ENCODE peak calls at places on chromosomes 11 and 22, in six cellular contexts. W is body of pancreas, Z is esophagus squamous epithelium, G is kidney, L is esophagus muscularis mucosa, E is osteoblast. X is an unnamed sample.
A peak's percentile ranks its signal among the peaks of the same experiment; 100 is the strongest.

GRCh38 chr11:27331984-27332383 is 31.0 kb downstream of the CCDC34 start:
- DNase-seq in W (no peak), Z (no peak), G (no peak), L (no peak), E (peak; percentile 22), X (no peak)

GRCh38 chr22:48832592-48832991 is 995.1 kb downstream of the BRD1 start:
- DNase-seq in W (no peak), Z (no peak), G (no peak), L (no peak), E (no peak), X (no peak)

GRCh38 chr11:63554901-63555218 is 8.3 kb downstream of the PLAAT2 start:
- DNase-seq in W (no peak), Z (no peak), G (no peak), L (no peak), E (no peak), X (no peak)

GRCh38 chr22:26079009-26079408 is 90.3 kb upstream of the SEZ6L start:
- DNase-seq in W (no peak), Z (no peak), G (no peak), L (no peak), E (no peak), X (no peak)

GRCh38 chr22:36816635-36817428 is at the start of gene PVALB:
- DNase-seq in W (peak; percentile 6), Z (no peak), G (no peak), L (no peak), E (peak; percentile 88), X (peak; percentile 32)

GRCh38 chr22:43013355-43014061 is 1.4 kb downstream of the PACSIN2 start:
- DNase-seq in W (peak; percentile 47), Z (no peak), G (no peak), L (no peak), E (no peak), X (no peak)

GRCh38 chr22:36644333-36644757 is 59.2 kb downstream of the CACNG2 start:
- DNase-seq in W (peak; percentile 78), Z (no peak), G (no peak), L (no peak), E (peak; percentile 80), X (no peak)

GRCh38 chr11:116882386-116882785 is 45.0 kb upstream of the APOA1 start:
- DNase-seq in W (no peak), Z (no peak), G (no peak), L (no peak), E (no peak), X (no peak)

GRCh38 chr11:121936781-121937447 is 179.1 kb downstream of the BLID start:
- DNase-seq in W (no peak), Z (no peak), G (no peak), L (peak; percentile 79), E (peak; percentile 81), X (no peak)

GRCh38 chr11:11349870-11350325 is 3.2 kb downstream of the CSNK2A3 start:
- DNase-seq in W (peak; percentile 30), Z (no peak), G (no peak), L (no peak), E (peak; percentile 81), X (no peak)

GRCh38 chr11:129546266-129546665 is 170.6 kb downstream of the BARX2 start:
- DNase-seq in W (no peak), Z (no peak), G (no peak), L (no peak), E (no peak), X (no peak)

GRCh38 chr11:108592591-108593213 is 866 bp downstream of the EXPH5 start:
- DNase-seq in W (peak; percentile 18), Z (no peak), G (peak; percentile 82), L (no peak), E (no peak), X (no peak)

GRCh38 chr11:2251138-2251537 is 19.2 kb downstream of the ASCL2 start:
- DNase-seq in W (no peak), Z (no peak), G (no peak), L (peak; percentile 55), E (no peak), X (no peak)

GRCh38 chr22:36326178-36327161 is 61.3 kb downstream of the MYH9 start:
- DNase-seq in W (no peak), Z (no peak), G (peak; percentile 73), L (no peak), E (peak; percentile 50), X (no peak)

GRCh38 chr11:975824-976223 is 50.2 kb downstream of the AP2A2 start:
- DNase-seq in W (no peak), Z (no peak), G (peak; percentile 57), L (no peak), E (peak; percentile 92), X (no peak)

GRCh38 chr22:47148956-47149748 is 386.7 kb downstream of the TBC1D22A start:
- DNase-seq in W (no peak), Z (no peak), G (no peak), L (no peak), E (peak; percentile 65), X (peak; percentile 41)

GRCh38 chr11:111555255-111555654 is 14.7 kb downstream of the LAYN start:
- DNase-seq in W (no peak), Z (no peak), G (no peak), L (no peak), E (no peak), X (no peak)

GRCh38 chr11:129277216-129277838 is 85.2 kb upstream of the ARHGAP32 start:
- DNase-seq in W (no peak), Z (no peak), G (no peak), L (no peak), E (peak; percentile 49), X (no peak)

GRCh38 chr22:24554316-24555159 is at the start of gene GUCD1:
- DNase-seq in W (peak; percentile 36), Z (no peak), G (no peak), L (no peak), E (peak; percentile 79), X (peak; percentile 65)

GRCh38 chr22:46171940-46172339 is 21.6 kb downstream of the PPARA start:
- DNase-seq in W (no peak), Z (no peak), G (no peak), L (no peak), E (peak; percentile 69), X (no peak)

GRCh38 chr11:95816037-95816436 is 25.7 kb downstream of the CEP57 start:
- DNase-seq in W (no peak), Z (no peak), G (no peak), L (no peak), E (no peak), X (no peak)

GRCh38 chr11:12291313-12291712 is 86.1 kb upstream of the PARVA start:
- DNase-seq in W (no peak), Z (no peak), G (peak; percentile 8), L (no peak), E (no peak), X (no peak)

GRCh38 chr11:68008381-68009337 is 1.5 kb upstream of the ALDH3B1 start:
- DNase-seq in W (peak; percentile 56), Z (no peak), G (peak; percentile 82), L (no peak), E (no peak), X (no peak)

GRCh38 chr22:46829140-46829891 is 66.9 kb downstream of the TBC1D22A start:
- DNase-seq in W (no peak), Z (no peak), G (no peak), L (peak; percentile 17), E (peak; percentile 95), X (no peak)

GRCh38 chr11:61259363-61259762 is 18.4 kb downstream of the PGA5 start:
- DNase-seq in W (no peak), Z (no peak), G (no peak), L (no peak), E (no peak), X (no peak)

GRCh38 chr22:40405178-40406062 is 35.0 kb downstream of the SGSM3 start:
- DNase-seq in W (no peak), Z (no peak), G (no peak), L (no peak), E (no peak), X (no peak)

GRCh38 chr11:91219501-91219900 is 996.7 kb upstream of the CHORDC1 start:
- DNase-seq in W (no peak), Z (no peak), G (no peak), L (no peak), E (no peak), X (no peak)

GRCh38 chr11:45754746-45755145 is 50.2 kb upstream of the SLC35C1 start:
- DNase-seq in W (peak; percentile 20), Z (no peak), G (no peak), L (no peak), E (no peak), X (no peak)

DNA sequence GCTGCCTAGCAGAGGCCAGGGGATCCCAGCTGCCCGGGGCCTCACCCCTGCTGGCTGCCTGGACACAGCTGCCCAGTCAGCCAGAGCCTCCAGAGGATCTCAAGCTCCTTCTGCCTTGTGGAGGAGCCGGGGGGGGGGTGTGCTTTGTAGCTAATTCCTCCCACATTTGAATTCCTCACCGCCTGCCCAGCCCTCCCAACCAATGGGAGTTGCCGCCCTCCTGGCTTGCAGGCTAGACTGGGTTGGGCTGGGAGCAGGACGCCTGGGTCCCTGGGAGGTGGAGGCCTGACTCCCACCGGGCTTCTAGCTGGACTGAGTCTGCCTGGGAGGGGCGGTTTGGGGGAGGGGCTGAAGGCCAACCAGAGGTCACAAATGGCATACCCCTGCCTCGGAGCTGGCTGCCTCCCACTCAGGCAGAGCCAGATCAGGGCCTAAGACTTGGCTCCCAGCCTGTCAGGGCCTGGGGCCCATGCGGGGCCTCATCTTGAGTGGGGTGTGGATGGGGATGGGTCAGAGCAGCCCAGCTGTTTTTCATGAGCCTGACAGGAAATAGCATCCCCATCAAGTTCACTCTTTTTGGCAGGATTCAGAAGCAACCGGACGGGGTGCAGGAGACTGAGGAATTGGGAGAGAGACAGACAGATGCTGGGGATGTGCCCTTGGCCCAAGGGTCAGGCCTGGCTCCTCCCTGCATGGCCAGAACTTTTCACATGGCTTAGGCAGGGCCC is 29.2 kb upstream of the PDE2A start:
- DNase-seq in W (no peak), Z (no peak), G (peak; percentile 90), L (no peak), E (peak; percentile 99), X (peak; percentile 81)
- H3K4me3 ChIP-seq in W (no peak overlapping the region), Z (peak overlapping the region; percentile 12), G (no peak overlapping the region), L (peak overlapping the region; percentile 10), E (no peak overlapping the region), X (peak overlapping the region; percentile 34)

GRCh38 chr11:74463216-74463615 is 4.1 kb downstream of the KCNE3 start:
- DNase-seq in W (no peak), Z (no peak), G (no peak), L (no peak), E (no peak), X (no peak)
- H3K27ac ChIP-seq in W (no peak overlapping the region), Z (no peak overlapping the region), G (no peak overlapping the region), L (no peak overlapping the region), E (no peak overlapping the region), X (no peak overlapping the region)

GRCh38 chr11:39817248-39817647 is 1642.2 kb downstream of the LRRC4C start:
- DNase-seq in W (no peak), Z (no peak), G (no peak), L (no peak), E (no peak), X (no peak)
- H3K9me3 ChIP-seq in W (no peaks in the 10 kb centered on the region), Z (peaks cover 3% of the 10 kb centered on the region), G (no peaks in the 10 kb centered on the region), L (no peaks in the 10 kb centered on the region), E (peaks cover 4% of the 10 kb centered on the region), X (no peaks in the 10 kb centered on the region)

GRCh38 chr11:59943996-59944395 is 5.8 kb downstream of the OOSP1 start:
- DNase-seq in W (no peak), Z (no peak), G (no peak), L (no peak), E (no peak), X (no peak)
- H3K4me3 ChIP-seq in W (no peak overlapping the region), Z (no peak overlapping the region), G (no peak overlapping the region), L (no peak overlapping the region), E (no peak overlapping the region), X (no peak overlapping the region)

GRCh38 chr11:83972536-83972935 is 686.4 kb upstream of the CCDC90B start:
- DNase-seq in W (no peak), Z (no peak), G (no peak), L (no peak), E (no peak), X (no peak)
- H3K27ac ChIP-seq in W (no peak overlapping the region), Z (no peak overlapping the region), G (no peak overlapping the region), L (no peak overlapping the region), E (no peak overlapping the region), X (no peak overlapping the region)

GRCh38 chr11:74870485-74870884 is 78.4 kb downstream of the XRRA1 start:
- DNase-seq in W (no peak), Z (no peak), G (no peak), L (no peak), E (peak; percentile 85), X (no peak)
- H3K9me3 ChIP-seq in W (peaks cover 3% of the 10 kb centered on the region), Z (peaks cover 61% of the 10 kb centered on the region), G (peaks cover 26% of the 10 kb centered on the region), L (peaks cover 12% of the 10 kb centered on the region), E (peaks cover 26% of the 10 kb centered on the region), X (peaks cover 70% of the 10 kb centered on the region)